ENCODE peak calls at places on chromosomes 3 and 15, in five cellular contexts. N is fibroblast of lung, Y is IMR-90, G is cardiac muscle cell, D is ovary. Q is an unnamed sample.
A peak's percentile ranks its signal among the peaks of the same experiment; 100 is the strongest.

GRCh38 chr3:182183716-182184430 is 472.1 kb downstream of the SOX2 start:
- DNase-seq in N (no peak), Y (no peak), G (no peak), D (no peak), Q (no peak)

GRCh38 chr15:99526671-99527070 is 39.1 kb upstream of the MEF2A start:
- DNase-seq in N (no peak), Y (no peak), G (no peak), D (no peak), Q (no peak)

GRCh38 chr3:43728947-43729346 is 38.2 kb downstream of the ABHD5 start:
- DNase-seq in N (no peak), Y (no peak), G (no peak), D (no peak), Q (no peak)

GRCh38 chr3:72127843-72128242 is 342.9 kb upstream of the PROK2 start:
- DNase-seq in N (peak; percentile 51), Y (peak; percentile 25), G (peak; percentile 36), D (no peak), Q (no peak)

GRCh38 chr3:11381563-11381962 is 109.4 kb downstream of the ATG7 start:
- DNase-seq in N (no peak), Y (peak; percentile 68), G (no peak), D (no peak), Q (no peak)

GRCh38 chr3:159208080-159208479 is 406.2 kb downstream of the MFSD1 start:
- DNase-seq in N (peak; percentile 70), Y (no peak), G (no peak), D (no peak), Q (no peak)

GRCh38 chr3:188546835-188547670 is 393.1 kb downstream of the LPP start:
- DNase-seq in N (peak; percentile 79), Y (peak; percentile 89), G (peak; percentile 79), D (no peak), Q (no peak)

GRCh38 chr15:31372635-31373091 is 46.0 kb downstream of the KLF13 start:
- DNase-seq in N (peak; percentile 62), Y (peak; percentile 74), G (peak; percentile 93), D (no peak), Q (no peak)

GRCh38 chr3:126537730-126538281 is 13.9 kb downstream of the CHST13 start:
- DNase-seq in N (no peak), Y (no peak), G (no peak), D (peak; percentile 10), Q (no peak)

GRCh38 chr3:130850044-130850797 is 43.7 kb upstream of the ATP2C1 start:
- DNase-seq in N (peak; percentile 97), Y (peak; percentile 46), G (peak; percentile 97), D (no peak), Q (peak; percentile 35)

GRCh38 chr3:111210866-111211564 is 139.4 kb downstream of the NECTIN3 start:
- DNase-seq in N (peak; percentile 47), Y (peak; percentile 13), G (no peak), D (no peak), Q (no peak)

GRCh38 chr3:141076821-141077571 is 25.8 kb downstream of the SPSB4 start:
- DNase-seq in N (peak; percentile 76), Y (peak; percentile 52), G (peak; percentile 48), D (peak; percentile 45), Q (no peak)

GRCh38 chr3:128366652-128367051 is 100.0 kb downstream of the DNAJB8 start:
- DNase-seq in N (peak; percentile 17), Y (no peak), G (no peak), D (no peak), Q (no peak)

GRCh38 chr3:185630182-185630622 is 44.1 kb downstream of the SENP2 start:
- DNase-seq in N (peak; percentile 56), Y (peak; percentile 53), G (peak; percentile 66), D (peak; percentile 48), Q (no peak)

GRCh38 chr15:55990986-55991385 is 2.4 kb downstream of the NEDD4 start:
- DNase-seq in N (no peak), Y (no peak), G (no peak), D (no peak), Q (no peak)

GRCh38 chr3:152267831-152268500 is 763 bp upstream of the MBNL1 start:
- DNase-seq in N (peak; percentile 31), Y (no peak), G (peak; percentile 58), D (no peak), Q (no peak)

GRCh38 chr3:8266679-8267267 is 234.8 kb upstream of the LMCD1 start:
- DNase-seq in N (peak; percentile 65), Y (no peak), G (no peak), D (no peak), Q (no peak)

GRCh38 chr3:79012946-79013362 is 754.8 kb downstream of the ROBO1 start:
- DNase-seq in N (no peak), Y (peak; percentile 11), G (peak; percentile 12), D (no peak), Q (no peak)

GRCh38 chr3:168040624-168041208 is 55.0 kb downstream of the GOLIM4 start:
- DNase-seq in N (peak; percentile 56), Y (peak; percentile 74), G (peak; percentile 90), D (no peak), Q (no peak)

GRCh38 chr3:98763076-98763475 is at the start of gene ST3GAL6:
- DNase-seq in N (no peak), Y (peak; percentile 42), G (peak; percentile 79), D (no peak), Q (no peak)

GRCh38 chr3:101381809-101382208 is 61.4 kb upstream of the IMPG2 start:
- DNase-seq in N (peak; percentile 31), Y (peak; percentile 58), G (peak; percentile 55), D (no peak), Q (peak; percentile 35)

GRCh38 chr3:45249391-45249790 is 23.3 kb upstream of the TMEM158 start:
- DNase-seq in N (no peak), Y (peak; percentile 57), G (no peak), D (no peak), Q (no peak)

GRCh38 chr3:10337323-10338163 is 16.6 kb upstream of the SEC13 start:
- DNase-seq in N (no peak), Y (no peak), G (no peak), D (no peak), Q (no peak)

GRCh38 chr3:72655151-72655551 is 193.1 kb downstream of the SHQ1 start:
- DNase-seq in N (peak; percentile 58), Y (no peak), G (peak; percentile 40), D (peak; percentile 16), Q (no peak)

GRCh38 chr3:14716593-14716992 is 41.7 kb downstream of the C3orf20 start:
- DNase-seq in N (peak; percentile 17), Y (no peak), G (no peak), D (no peak), Q (no peak)

GRCh38 chr3:142863010-142863787 is 25.7 kb downstream of the PCOLCE2 start:
- DNase-seq in N (peak; percentile 65), Y (no peak), G (no peak), D (no peak), Q (no peak)

GRCh38 chr3:141798455-141798854 is 35.2 kb downstream of the GRK7 start:
- DNase-seq in N (peak; percentile 73), Y (no peak), G (peak; percentile 54), D (peak; percentile 45), Q (no peak)

GRCh38 chr15:90044916-90045371 is 43.8 kb downstream of the ZNF710 start:
- DNase-seq in N (no peak), Y (no peak), G (no peak), D (no peak), Q (no peak)

GRCh38 chr15:90042766-90043525 is 41.8 kb downstream of the ZNF710 start:
- DNase-seq in N (no peak), Y (no peak), G (no peak), D (no peak), Q (no peak)

GRCh38 chr15:90046289-90046688 is 45.2 kb downstream of the ZNF710 start:
- DNase-seq in N (no peak), Y (no peak), G (no peak), D (no peak), Q (no peak)

GRCh38 chr15:90043611-90044010 is 42.5 kb downstream of the ZNF710 start:
- DNase-seq in N (no peak), Y (no peak), G (no peak), D (no peak), Q (no peak)

DNA sequence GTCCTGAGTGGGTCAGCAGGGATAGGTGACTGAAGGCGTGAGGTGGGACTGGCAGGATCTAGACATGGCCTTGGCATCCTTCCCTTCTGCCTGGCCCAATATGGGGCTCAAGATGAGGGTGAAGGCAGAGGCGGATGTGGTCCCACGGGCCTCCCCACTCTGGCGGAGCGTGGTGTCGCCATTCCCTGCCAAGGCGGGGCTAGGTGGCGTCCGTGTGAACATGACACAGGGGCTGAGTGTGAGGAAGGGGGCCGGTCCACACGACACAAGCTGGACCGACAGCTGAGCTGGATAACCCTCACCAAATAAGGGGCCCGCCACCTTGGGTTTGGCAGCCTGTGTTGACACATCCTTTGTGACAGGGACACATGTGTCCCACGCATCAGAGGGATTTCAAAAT is 43.1 kb downstream of the ZNF710 start:
- DNase-seq in N (no peak), Y (no peak), G (no peak), D (no peak), Q (no peak)
- H3K4me1 ChIP-seq in N (no peaks in the 10 kb centered on the region), Y (peaks cover 6% of the 10 kb centered on the region), G (peaks cover 18% of the 10 kb centered on the region), D (peaks cover 4% of the 10 kb centered on the region), Q (peaks cover 5% of the 10 kb centered on the region)

GRCh38 chr3:1823867-1824266 is 274.8 kb upstream of the CNTN4 start:
- DNase-seq in N (no peak), Y (no peak), G (no peak), D (no peak), Q (no peak)
- H3K9me3 ChIP-seq in N (no peaks in the 10 kb centered on the region), Y (peaks cover 4% of the 10 kb centered on the region), G (no peaks in the 10 kb centered on the region), D (no peaks in the 10 kb centered on the region), Q (no peaks in the 10 kb centered on the region)

DNA sequence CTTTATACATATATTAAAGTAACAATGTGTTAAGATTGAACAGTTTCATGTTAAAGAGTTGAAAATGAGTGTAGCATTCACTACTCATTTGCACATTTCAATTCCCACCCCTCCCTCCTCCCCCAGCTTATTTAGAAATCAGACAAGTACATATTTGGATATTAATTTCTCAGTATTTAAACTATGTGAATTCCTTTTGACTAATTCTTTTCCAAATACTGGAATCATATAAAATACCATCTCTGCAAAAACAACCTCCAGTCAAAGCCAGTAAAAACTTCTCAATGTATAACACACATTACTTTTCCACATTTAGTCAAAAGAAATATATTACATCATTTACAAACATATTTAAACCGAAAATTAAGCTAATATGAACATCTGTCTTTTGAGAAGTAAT is 25.5 kb upstream of the SHC4 start:
- DNase-seq in N (no peak), Y (no peak), G (no peak), D (no peak), Q (no peak)
- H3K4me1 ChIP-seq in N (no peaks in the 10 kb centered on the region), Y (peaks cover 5% of the 10 kb centered on the region), G (no peaks in the 10 kb centered on the region), D (peaks cover 3% of the 10 kb centered on the region), Q (no peaks in the 10 kb centered on the region)

DNA sequence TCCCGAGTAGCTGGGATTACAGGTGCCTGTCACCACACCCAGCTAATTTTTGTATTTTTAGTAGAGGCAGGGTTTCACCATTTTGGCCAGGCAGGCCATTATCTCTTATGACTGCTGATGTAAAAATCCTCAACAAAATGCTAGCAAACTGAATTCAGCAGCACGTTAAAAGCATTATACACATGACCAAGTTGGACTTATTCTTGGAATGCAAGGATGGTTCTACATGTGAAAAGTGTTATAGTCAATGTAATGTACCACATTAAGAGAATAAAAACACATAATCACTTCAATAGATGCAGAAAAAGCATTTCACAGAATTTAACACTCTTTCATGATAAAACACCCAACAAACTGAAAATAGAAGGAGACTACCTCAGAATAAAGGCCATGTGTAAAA is 20.2 kb downstream of the RNF13 start:
- DNase-seq in N (no peak), Y (no peak), G (no peak), D (no peak), Q (no peak)
- H3K9me3 ChIP-seq in N (no peaks in the 10 kb centered on the region), Y (peaks cover 12% of the 10 kb centered on the region), G (peaks cover 3% of the 10 kb centered on the region), D (peaks cover 3% of the 10 kb centered on the region), Q (peaks cover 28% of the 10 kb centered on the region)